ENCODE peak calls at places on chromosomes 3 and 15, in four cellular contexts. M, O, E and A are unnamed samples.

GRCh38 chr3:197212290-197212689 is 86.1 kb downstream of the DLG1 start:
- DNase-seq in M (no peak), O (no peak), E (no peak), A (no peak)

GRCh38 chr3:83435173-83435572 is 1523.6 kb upstream of the CADM2 start:
- DNase-seq in E (no peak), M (no peak), O (no peak), A (no peak)

GRCh38 chr3:10994311-10994710 is 1.8 kb downstream of the SLC6A1 start:
- DNase-seq in M (no peak), E (no peak), O (no peak), A (no peak)

GRCh38 chr3:24290596-24290995 is 204.1 kb downstream of the THRB start:
- DNase-seq in E (no peak), M (no peak), O (no peak), A (no peak)

GRCh38 chr15:69384626-69385025 is 29.5 kb upstream of the KIF23 start:
- DNase-seq in E (no peak), O (no peak), M (no peak), A (no peak)

GRCh38 chr15:53611145-53611920 is 148.1 kb downstream of the WDR72 start:
- DNase-seq in O (no peak), M (no peak), E (no peak), A (no peak)

GRCh38 chr15:68536331-68537095 is 42.3 kb upstream of the CORO2B start:
- DNase-seq in E (no peak), M (no peak), O (peak), A (no peak)

GRCh38 chr3:153287017-153287416 is 125.0 kb downstream of the RAP2B start:
- DNase-seq in M (no peak), O (no peak), E (no peak), A (no peak)

GRCh38 chr15:49428392-49429095 is 5.5 kb downstream of the FGF7 start:
- DNase-seq in O (peak), M (no peak), E (no peak), A (no peak)

GRCh38 chr3:193775421-193776077 is 182.5 kb downstream of the OPA1 start:
- DNase-seq in E (no peak), O (no peak), M (no peak), A (no peak)

GRCh38 chr15:34047893-34048775 is 9.1 kb upstream of the AVEN start:
- DNase-seq in O (no peak), E (no peak), M (no peak), A (no peak)

GRCh38 chr15:20386198-20386597 is 155.4 kb downstream of the GOLGA6L6 start:
- DNase-seq in M (no peak), E (no peak), O (no peak), A (no peak)

GRCh38 chr3:156187146-156187769 is 66.9 kb downstream of the KCNAB1 start:
- DNase-seq in E (no peak), M (no peak), O (peak), A (no peak)

GRCh38 chr15:98804057-98804380 is 155.7 kb downstream of the IGF1R start:
- DNase-seq in E (no peak), M (no peak), O (no peak), A (no peak)

GRCh38 chr3:94004301-94004910 is 24.0 kb downstream of the STX19 start:
- DNase-seq in E (no peak), M (no peak), O (peak), A (peak)

GRCh38 chr3:181457756-181458155 is 254.0 kb upstream of the SOX2 start:
- DNase-seq in O (no peak), E (no peak), M (no peak), A (no peak)

GRCh38 chr15:64747578-64747977 is 27.8 kb downstream of the RBPMS2 start:
- DNase-seq in O (no peak), E (no peak), M (no peak), A (no peak)

GRCh38 chr3:13073042-13073906 is at the start of gene IQSEC1:
- DNase-seq in M (peak), E (peak), O (no peak), A (no peak)

GRCh38 chr3:146746190-146746589 is 141.0 kb upstream of the PLSCR5 start:
- DNase-seq in M (no peak), E (no peak), O (peak), A (no peak)

GRCh38 chr3:4754180-4755086 is 224.8 kb upstream of the BHLHE40 start:
- DNase-seq in M (no peak), E (no peak), O (no peak), A (no peak)

GRCh38 chr15:73633111-73633990 is at the start of gene NPTN:
- DNase-seq in M (peak), O (peak), E (peak), A (peak)

GRCh38 chr3:81713018-81713417 is 48.4 kb downstream of the GBE1 start:
- DNase-seq in O (no peak), E (no peak), M (no peak), A (no peak)

GRCh38 chr3:125001557-125002413 is 54.0 kb downstream of the HEG1 start:
- DNase-seq in M (no peak), E (no peak), O (no peak), A (peak)

GRCh38 chr3:46371802-46372340 is 1.1 kb downstream of the CCR5 start:
- DNase-seq in O (no peak), M (no peak), E (no peak), A (no peak)

GRCh38 chr15:85151861-85152260 is 170.2 kb downstream of the PDE8A start:
- DNase-seq in O (no peak), E (no peak), M (no peak), A (no peak)

GRCh38 chr15:39495871-39496459 is 84.9 kb upstream of the THBS1 start:
- DNase-seq in M (no peak), E (no peak), O (no peak), A (no peak)

GRCh38 chr15:75027551-75027950 is 4.2 kb downstream of the PPCDC start:
- DNase-seq in M (no peak), O (no peak), E (no peak), A (no peak)

GRCh38 chr15:74822233-74822632 is 4.2 kb upstream of the CPLX3 start:
- DNase-seq in E (no peak), O (no peak), M (no peak), A (no peak)

GRCh38 chr3:43997788-43998373 is 243.8 kb upstream of the TOPAZ1 start:
- DNase-seq in O (no peak), E (no peak), M (no peak), A (no peak)

GRCh38 chr3:126522363-126522788 is 1.6 kb upstream of the CHST13 start:
- DNase-seq in O (peak), M (peak), E (peak), A (peak)